ENCODE peak calls at places on chromosomes 7 and 10, in five cellular contexts. One of them, this sample, is unnamed.

GRCh38 chr7:19114591-19114855 is 2.9 kb downstream of the TWIST1 start:
- DNase-seq in tibial nerve: no peak
- DNase-seq in stomach: no peak
- DNase-seq in adrenal gland: no peak
- DNase-seq in kidney epithelial cell: no peak
- DNase-seq in this sample: no peak

GRCh38 chr10:125038637-125039036 is 96.7 kb downstream of the ZRANB1 start:
- DNase-seq in adrenal gland: no peak
- DNase-seq in tibial nerve: no peak
- DNase-seq in kidney epithelial cell: no peak
- DNase-seq in stomach: peak; percentile 81
- DNase-seq in this sample: no peak

GRCh38 chr7:48158404-48158803 is 12.9 kb upstream of the ABCA13 start:
- DNase-seq in kidney epithelial cell: no peak
- DNase-seq in adrenal gland: no peak
- DNase-seq in stomach: no peak
- DNase-seq in tibial nerve: no peak
- DNase-seq in this sample: no peak

GRCh38 chr10:71271626-71272025 is 47.4 kb upstream of the SLC29A3 start:
- DNase-seq in tibial nerve: no peak
- DNase-seq in stomach: no peak
- DNase-seq in adrenal gland: no peak
- DNase-seq in kidney epithelial cell: no peak
- DNase-seq in this sample: no peak

GRCh38 chr7:21967500-21968099 is 21.9 kb upstream of the CDCA7L start:
- DNase-seq in tibial nerve: no peak
- DNase-seq in kidney epithelial cell: no peak
- DNase-seq in stomach: no peak
- DNase-seq in adrenal gland: no peak
- DNase-seq in this sample: no peak

GRCh38 chr7:31102973-31103850 is 51.1 kb downstream of the ADCYAP1R1 start:
- DNase-seq in kidney epithelial cell: no peak
- DNase-seq in stomach: peak; percentile 25
- DNase-seq in tibial nerve: no peak
- DNase-seq in adrenal gland: no peak
- DNase-seq in this sample: no peak

GRCh38 chr7:93145324-93145723 is 2.9 kb downstream of the SAMD9L start:
- DNase-seq in stomach: no peak
- DNase-seq in kidney epithelial cell: no peak
- DNase-seq in adrenal gland: no peak
- DNase-seq in tibial nerve: no peak
- DNase-seq in this sample: no peak

GRCh38 chr10:11685787-11686218 is 56.4 kb upstream of the ECHDC3 start:
- DNase-seq in adrenal gland: peak; percentile 58
- DNase-seq in tibial nerve: peak; percentile 57
- DNase-seq in stomach: peak; percentile 86
- DNase-seq in kidney epithelial cell: peak; percentile 65
- DNase-seq in this sample: no peak

GRCh38 chr10:132595850-132596249 is 58.3 kb downstream of the INPP5A start:
- DNase-seq in stomach: no peak
- DNase-seq in tibial nerve: no peak
- DNase-seq in adrenal gland: no peak
- DNase-seq in kidney epithelial cell: no peak
- DNase-seq in this sample: no peak

GRCh38 chr7:151228024-151228866 is 1.2 kb upstream of the ABCF2 start:
- DNase-seq in tibial nerve: no peak
- DNase-seq in adrenal gland: no peak
- DNase-seq in stomach: no peak
- DNase-seq in kidney epithelial cell: no peak
- DNase-seq in this sample: no peak

GRCh38 chr10:98400482-98400881 is 14.5 kb downstream of the PYROXD2 start:
- DNase-seq in stomach: no peak
- DNase-seq in tibial nerve: no peak
- DNase-seq in adrenal gland: no peak
- DNase-seq in kidney epithelial cell: no peak
- DNase-seq in this sample: no peak

GRCh38 chr7:142992427-142992826 is 30.3 kb upstream of the KEL start:
- DNase-seq in tibial nerve: no peak
- DNase-seq in stomach: no peak
- DNase-seq in adrenal gland: no peak
- DNase-seq in kidney epithelial cell: no peak
- DNase-seq in this sample: no peak

GRCh38 chr7:128120976-128121490 is 89.8 kb upstream of the LRRC4 start:
- DNase-seq in stomach: no peak
- DNase-seq in tibial nerve: no peak
- DNase-seq in kidney epithelial cell: no peak
- DNase-seq in adrenal gland: no peak
- DNase-seq in this sample: no peak

GRCh38 chr10:63553031-63553430 is 31.8 kb downstream of the REEP3 start:
- DNase-seq in stomach: no peak
- DNase-seq in tibial nerve: no peak
- DNase-seq in adrenal gland: no peak
- DNase-seq in kidney epithelial cell: no peak
- DNase-seq in this sample: peak; percentile 72

GRCh38 chr10:4194231-4194630 is 409.2 kb upstream of the KLF6 start:
- DNase-seq in stomach: no peak
- DNase-seq in kidney epithelial cell: no peak
- DNase-seq in adrenal gland: no peak
- DNase-seq in tibial nerve: no peak
- DNase-seq in this sample: no peak

GRCh38 chr10:3787001-3787400 is 2.0 kb upstream of the KLF6 start:
- DNase-seq in stomach: no peak
- DNase-seq in kidney epithelial cell: no peak
- DNase-seq in adrenal gland: no peak
- DNase-seq in tibial nerve: no peak
- DNase-seq in this sample: no peak

GRCh38 chr10:29276251-29276850 is 12.5 kb upstream of the LYZL1 start:
- DNase-seq in tibial nerve: no peak
- DNase-seq in kidney epithelial cell: no peak
- DNase-seq in stomach: no peak
- DNase-seq in adrenal gland: no peak
- DNase-seq in this sample: no peak

GRCh38 chr10:29273478-29273877 is 15.4 kb upstream of the LYZL1 start:
- DNase-seq in adrenal gland: no peak
- DNase-seq in tibial nerve: no peak
- DNase-seq in stomach: no peak
- DNase-seq in kidney epithelial cell: no peak
- DNase-seq in this sample: no peak

GRCh38 chr10:29271877-29272276 is 17.0 kb upstream of the LYZL1 start:
- DNase-seq in adrenal gland: no peak
- DNase-seq in kidney epithelial cell: no peak
- DNase-seq in tibial nerve: no peak
- DNase-seq in stomach: no peak
- DNase-seq in this sample: no peak

GRCh38 chr10:29279779-29280535 is 8.9 kb upstream of the LYZL1 start:
- DNase-seq in adrenal gland: no peak
- DNase-seq in kidney epithelial cell: no peak
- DNase-seq in tibial nerve: no peak
- DNase-seq in stomach: no peak
- DNase-seq in this sample: no peak

DNA sequence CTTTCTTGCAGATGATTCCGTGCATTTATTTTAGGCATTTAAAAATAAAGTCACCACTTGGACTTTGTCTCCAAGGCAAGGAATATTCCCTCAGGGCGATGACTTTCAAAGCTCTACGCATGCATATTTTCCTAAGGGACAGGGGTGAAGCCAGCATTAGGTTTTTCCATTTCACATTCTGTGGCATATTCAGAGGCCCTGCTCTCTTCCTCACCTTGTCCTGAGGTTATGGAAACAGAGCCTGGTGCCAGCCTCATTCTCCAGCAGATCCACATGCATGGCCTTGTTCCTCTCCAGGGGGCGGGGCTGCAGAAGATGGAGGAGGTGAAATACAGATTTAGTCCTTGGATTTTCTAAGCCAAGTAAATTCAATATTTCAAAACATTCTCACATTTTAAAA is 11.6 kb upstream of the LYZL1 start:
- DNase-seq in adrenal gland: peak; percentile 55
- DNase-seq in kidney epithelial cell: no peak
- DNase-seq in tibial nerve: no peak
- DNase-seq in stomach: no peak
- DNase-seq in this sample: no peak
- TF ChIP-seq CTCF in adrenal gland: no peak
- TF ChIP-seq CTCF in kidney epithelial cell: no peak
- TF ChIP-seq CTCF in tibial nerve: no peak
- TF ChIP-seq CTCF in stomach: no peak
- TF ChIP-seq CTCF in this sample: no peak

GRCh38 chr10:6046458-6047325 is 15.5 kb downstream of the IL2RA start:
- DNase-seq in kidney epithelial cell: no peak
- DNase-seq in adrenal gland: no peak
- DNase-seq in tibial nerve: no peak
- DNase-seq in stomach: no peak
- DNase-seq in this sample: no peak

GRCh38 chr10:6044651-6045599 is 17.2 kb downstream of the IL2RA start:
- DNase-seq in stomach: no peak
- DNase-seq in tibial nerve: no peak
- DNase-seq in kidney epithelial cell: no peak
- DNase-seq in adrenal gland: no peak
- DNase-seq in this sample: no peak

GRCh38 chr10:6044060-6044459 is 18.1 kb downstream of the IL2RA start:
- DNase-seq in tibial nerve: no peak
- DNase-seq in adrenal gland: no peak
- DNase-seq in kidney epithelial cell: no peak
- DNase-seq in stomach: no peak
- DNase-seq in this sample: no peak

GRCh38 chr10:6047326-6047611 is 14.9 kb downstream of the IL2RA start:
- DNase-seq in tibial nerve: no peak
- DNase-seq in adrenal gland: no peak
- DNase-seq in stomach: no peak
- DNase-seq in kidney epithelial cell: no peak
- DNase-seq in this sample: no peak

GRCh38 chr10:6045600-6046457 is 16.3 kb downstream of the IL2RA start:
- DNase-seq in kidney epithelial cell: no peak
- DNase-seq in adrenal gland: no peak
- DNase-seq in tibial nerve: no peak
- DNase-seq in stomach: no peak
- DNase-seq in this sample: no peak
- H3K4me3 ChIP-seq in kidney epithelial cell: no peak overlapping the region
- H3K4me3 ChIP-seq in adrenal gland: no peak overlapping the region
- H3K4me3 ChIP-seq in tibial nerve: no peak overlapping the region
- H3K4me3 ChIP-seq in stomach: no peak overlapping the region
- H3K4me3 ChIP-seq in this sample: no peak overlapping the region

GRCh38 chr10:70266056-70266455 is 17.7 kb downstream of the NPFFR1 start:
- DNase-seq in adrenal gland: no peak
- DNase-seq in stomach: no peak
- DNase-seq in tibial nerve: no peak
- DNase-seq in kidney epithelial cell: no peak
- DNase-seq in this sample: no peak

GRCh38 chr10:70268376-70268775 is 15.4 kb downstream of the NPFFR1 start:
- DNase-seq in stomach: no peak
- DNase-seq in kidney epithelial cell: no peak
- DNase-seq in adrenal gland: no peak
- DNase-seq in tibial nerve: no peak
- DNase-seq in this sample: no peak

GRCh38 chr10:70266701-70267100 is 17.1 kb downstream of the NPFFR1 start:
- DNase-seq in tibial nerve: no peak
- DNase-seq in stomach: no peak
- DNase-seq in adrenal gland: no peak
- DNase-seq in kidney epithelial cell: no peak
- DNase-seq in this sample: no peak

GRCh38 chr10:70265032-70265689 is 18.6 kb downstream of the NPFFR1 start:
- DNase-seq in tibial nerve: no peak
- DNase-seq in adrenal gland: no peak
- DNase-seq in kidney epithelial cell: no peak
- DNase-seq in stomach: no peak
- DNase-seq in this sample: no peak

DNA sequence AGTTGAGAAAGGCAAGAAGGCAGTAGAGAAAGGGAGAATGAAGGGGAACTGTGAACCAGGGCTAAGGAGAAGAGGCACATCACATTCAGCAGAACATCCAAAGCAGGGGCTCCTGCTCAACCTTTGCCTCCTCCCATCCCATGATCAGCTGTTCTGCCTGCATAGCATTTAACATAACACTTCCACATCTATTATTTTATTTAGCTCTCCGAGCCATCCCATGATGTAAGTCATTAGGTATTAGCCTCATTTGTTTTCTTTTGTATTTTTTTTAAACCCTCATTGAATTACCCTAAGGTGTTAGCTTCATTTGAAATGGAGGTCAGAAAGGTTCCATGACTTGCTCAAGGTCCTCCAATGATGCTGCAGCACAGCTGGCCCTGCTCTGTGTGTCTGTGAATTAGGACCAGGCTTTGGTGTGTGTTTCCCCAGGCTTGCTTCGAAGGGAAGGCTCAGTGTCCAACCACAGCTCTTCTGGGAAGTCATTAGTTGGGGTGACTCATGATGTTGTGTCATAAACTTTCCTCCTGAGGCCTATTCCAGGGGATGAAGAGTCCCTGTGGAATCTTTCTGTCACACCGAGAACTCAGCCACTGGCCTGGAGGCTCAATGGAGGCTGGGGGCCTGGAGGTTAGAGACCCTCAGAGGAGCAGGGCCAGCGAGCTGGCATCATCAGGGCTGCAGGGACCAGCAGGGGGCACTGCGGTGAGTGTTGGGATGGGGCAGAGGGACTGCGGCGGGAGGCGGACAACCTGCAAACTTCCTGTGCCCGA is 16.5 kb downstream of the NPFFR1 start:
- DNase-seq in tibial nerve: no peak
- DNase-seq in kidney epithelial cell: peak; percentile 92
- DNase-seq in adrenal gland: no peak
- DNase-seq in stomach: no peak
- DNase-seq in this sample: peak; percentile 80
- TF ChIP-seq CTCF in tibial nerve: no peak
- TF ChIP-seq CTCF in kidney epithelial cell: peak; percentile 9
- TF ChIP-seq CTCF in adrenal gland: no peak
- TF ChIP-seq CTCF in stomach: no peak
- TF ChIP-seq CTCF in this sample: peak; percentile 20

GRCh38 chr10:89283174-89283987 is 18.5 kb upstream of the IFIT2 start:
- DNase-seq in adrenal gland: no peak
- DNase-seq in kidney epithelial cell: peak; percentile 69
- DNase-seq in tibial nerve: no peak
- DNase-seq in stomach: no peak
- DNase-seq in this sample: no peak

GRCh38 chr10:89279449-89279869 is 22.4 kb upstream of the IFIT2 start:
- DNase-seq in stomach: peak; percentile 47
- DNase-seq in adrenal gland: no peak
- DNase-seq in kidney epithelial cell: no peak
- DNase-seq in tibial nerve: no peak
- DNase-seq in this sample: no peak

GRCh38 chr10:89281606-89282395 is 20.0 kb upstream of the IFIT2 start:
- DNase-seq in adrenal gland: no peak
- DNase-seq in stomach: no peak
- DNase-seq in tibial nerve: no peak
- DNase-seq in kidney epithelial cell: no peak
- DNase-seq in this sample: no peak

GRCh38 chr10:89280501-89280900 is 21.3 kb upstream of the IFIT2 start:
- DNase-seq in stomach: no peak
- DNase-seq in adrenal gland: no peak
- DNase-seq in kidney epithelial cell: no peak
- DNase-seq in tibial nerve: no peak
- DNase-seq in this sample: no peak

DNA sequence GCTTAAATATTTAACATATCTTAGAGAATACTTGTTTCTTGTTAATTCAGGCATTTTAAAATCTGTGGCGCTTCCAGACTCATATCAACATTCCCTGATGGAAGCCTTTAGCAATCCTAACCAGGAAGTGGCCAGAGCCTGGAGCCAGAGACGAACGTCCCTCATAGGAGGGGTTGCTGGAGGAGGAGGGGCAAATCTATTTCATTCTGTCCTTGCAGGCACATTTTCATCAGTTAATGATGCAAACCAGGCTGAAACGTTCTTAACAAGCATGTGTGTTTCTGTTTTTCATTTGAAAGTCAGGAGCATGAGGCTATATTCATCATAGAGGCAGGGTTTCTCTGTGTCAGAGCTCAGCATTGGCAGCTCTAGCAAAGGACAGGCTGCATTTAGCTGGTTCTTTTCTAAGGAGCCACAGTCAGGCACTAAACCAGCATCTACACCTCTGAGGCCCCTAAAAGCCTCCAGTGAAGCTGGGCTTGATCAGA is 17.8 kb upstream of the IFIT2 start:
- DNase-seq in kidney epithelial cell: no peak
- DNase-seq in stomach: no peak
- DNase-seq in tibial nerve: peak; percentile 66
- DNase-seq in adrenal gland: no peak
- DNase-seq in this sample: no peak
- H3K4me3 ChIP-seq in kidney epithelial cell: peak overlapping the region; percentile 12
- H3K4me3 ChIP-seq in stomach: peak overlapping the region; percentile 24
- H3K4me3 ChIP-seq in tibial nerve: peak overlapping the region; percentile 28
- H3K4me3 ChIP-seq in adrenal gland: no peak overlapping the region
- H3K4me3 ChIP-seq in this sample: no peak overlapping the region